ENCODE peak calls at places on chromosome 7, in eight cellular contexts. D, M, L, O, R, A, G and B are unnamed samples.

GRCh38 chr7:730501-731439 is 3.7 kb upstream of the PRKAR1B start:
- DNase-seq in D (no peak), A (peak), R (no peak), O (no peak), G (no peak), M (no peak), L (no peak), B (no peak)

GRCh38 chr7:33968591-33968990 is 63.3 kb downstream of the BMPER start:
- DNase-seq in A (no peak), D (no peak), G (no peak), R (no peak), L (no peak), M (no peak), O (no peak), B (no peak)

GRCh38 chr7:79406371-79406770 is 47.1 kb downstream of the MAGI2 start:
- DNase-seq in M (no peak), L (no peak), D (no peak), O (no peak), A (peak), R (no peak), G (no peak), B (no peak)

GRCh38 chr7:107180378-107180777 is 11.6 kb downstream of the HBP1 start:
- DNase-seq in M (no peak), A (peak), G (peak), D (no peak), L (no peak), R (peak), O (no peak), B (no peak)

GRCh38 chr7:36784991-36785940 is 61.0 kb upstream of the AOAH start:
- DNase-seq in G (no peak), R (peak), M (peak), O (peak), A (peak), D (peak), L (peak), B (no peak)

GRCh38 chr7:132472463-132473120 is 103.7 kb downstream of the PLXNA4 start:
- DNase-seq in A (no peak), L (peak), G (peak), D (no peak), O (peak), R (no peak), M (peak), B (no peak)

GRCh38 chr7:17185690-17186070 is 112.8 kb upstream of the AHR start:
- DNase-seq in R (no peak), L (no peak), O (no peak), M (no peak), A (peak), D (peak), G (peak), B (no peak)

GRCh38 chr7:29370531-29371314 is 176.1 kb downstream of the CHN2 start:
- DNase-seq in A (peak), R (peak), O (no peak), D (no peak), G (peak), M (peak), L (no peak), B (no peak)

GRCh38 chr7:982511-983181 is at the start of gene CYP2W1:
- DNase-seq in O (no peak), G (no peak), L (no peak), D (no peak), M (no peak), R (no peak), A (no peak), B (no peak)

GRCh38 chr7:39951156-39951942 is 1.3 kb downstream of the CDK13 start:
- DNase-seq in M (peak), O (peak), R (peak), G (peak), D (peak), L (peak), A (peak), B (peak)
- TF ChIP-seq CTCF in M (peak), O (peak), R (peak), G (peak), D (peak), L (peak), A (peak), B (no peak)

GRCh38 chr7:151481650-151482505 is 37.8 kb downstream of the RHEB start:
- DNase-seq in O (no peak), L (no peak), M (no peak), R (no peak), G (no peak), A (no peak), D (no peak), B (no peak)
- TF ChIP-seq CTCF in O (no peak), L (no peak), M (no peak), R (no peak), G (no peak), A (no peak), D (no peak), B (no peak)

GRCh38 chr7:25763461-25763860 is 388.5 kb upstream of the NFE2L3 start:
- DNase-seq in A (no peak), L (no peak), M (no peak), R (no peak), D (no peak), O (no peak), G (no peak), B (no peak)

GRCh38 chr7:25765110-25765509 is 386.9 kb upstream of the NFE2L3 start:
- DNase-seq in R (no peak), A (peak), G (no peak), M (no peak), D (no peak), O (no peak), L (no peak), B (no peak)

GRCh38 chr7:25759281-25759680 is 392.7 kb upstream of the NFE2L3 start:
- DNase-seq in G (no peak), A (no peak), L (no peak), M (no peak), O (no peak), R (no peak), D (no peak), B (no peak)

GRCh38 chr7:25759748-25760147 is 392.2 kb upstream of the NFE2L3 start:
- DNase-seq in R (no peak), M (no peak), A (no peak), O (no peak), D (no peak), G (no peak), L (no peak), B (no peak)

DNA sequence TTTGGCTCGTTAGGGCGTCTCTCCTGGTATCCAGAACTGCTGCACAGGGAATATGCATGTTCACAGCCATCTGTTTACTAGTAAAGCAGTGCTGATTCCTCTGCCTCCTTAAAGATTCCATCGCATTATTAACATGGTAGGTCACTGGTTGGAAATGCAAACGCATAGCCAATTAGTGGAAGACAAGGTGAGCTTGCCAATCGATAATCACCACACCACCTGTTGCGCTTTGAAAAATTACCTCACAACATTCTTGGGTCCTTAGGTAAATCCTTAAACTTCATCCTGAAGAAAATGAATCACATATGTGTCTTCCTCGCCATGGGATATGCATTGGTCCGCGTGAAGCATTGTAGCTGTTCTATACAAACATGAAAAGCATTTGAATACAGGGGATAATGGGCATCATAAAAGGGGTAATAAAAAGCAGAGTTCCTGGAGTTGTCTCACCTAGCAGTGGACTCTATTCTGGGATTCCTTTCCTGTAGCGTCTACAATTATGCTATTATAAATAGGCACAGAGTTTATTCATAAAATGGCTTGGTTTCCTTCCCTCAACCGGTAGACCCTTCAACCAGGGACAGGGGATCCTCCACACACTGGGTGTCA is 389.4 kb upstream of the NFE2L3 start:
- DNase-seq in A (no peak), D (no peak), M (no peak), O (no peak), G (no peak), L (no peak), R (no peak), B (no peak)
- TF ChIP-seq CTCF in A (no peak), D (no peak), M (no peak), O (no peak), G (no peak), L (no peak), R (no peak), B (no peak)

GRCh38 chr7:156156734-156157408 is 344.6 kb upstream of the SHH start:
- DNase-seq in O (no peak), A (peak), D (no peak), G (no peak), M (no peak), R (no peak), L (no peak), B (peak)
- TF ChIP-seq CTCF in O (no peak), A (peak), D (no peak), G (no peak), M (no peak), R (peak), L (no peak), B (no peak)

DNA sequence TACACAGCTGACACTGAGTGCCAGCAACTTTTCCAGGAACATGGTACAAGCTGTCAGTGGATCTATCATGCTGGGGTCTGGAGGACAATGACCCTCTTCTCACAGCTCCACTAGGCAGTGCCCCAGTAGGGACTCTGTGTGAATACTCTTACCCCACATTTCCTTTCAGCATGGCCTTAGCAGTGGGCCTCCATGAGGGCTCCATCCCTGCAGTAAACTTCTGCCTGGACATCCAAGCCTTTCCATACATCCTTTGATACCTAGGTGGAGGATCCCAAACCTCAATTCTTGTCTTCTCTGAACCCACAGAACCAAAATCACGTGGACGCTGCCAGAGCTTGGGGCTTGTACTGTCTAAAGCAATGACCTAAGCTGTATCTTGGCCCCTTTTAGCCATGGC is 116.8 kb downstream of the IQUB start:
- DNase-seq in O (no peak), D (no peak), A (no peak), R (no peak), L (no peak), M (no peak), G (no peak), B (no peak)
- TF ChIP-seq CTCF in O (no peak), D (no peak), A (no peak), R (no peak), L (no peak), M (no peak), G (no peak), B (no peak)

DNA sequence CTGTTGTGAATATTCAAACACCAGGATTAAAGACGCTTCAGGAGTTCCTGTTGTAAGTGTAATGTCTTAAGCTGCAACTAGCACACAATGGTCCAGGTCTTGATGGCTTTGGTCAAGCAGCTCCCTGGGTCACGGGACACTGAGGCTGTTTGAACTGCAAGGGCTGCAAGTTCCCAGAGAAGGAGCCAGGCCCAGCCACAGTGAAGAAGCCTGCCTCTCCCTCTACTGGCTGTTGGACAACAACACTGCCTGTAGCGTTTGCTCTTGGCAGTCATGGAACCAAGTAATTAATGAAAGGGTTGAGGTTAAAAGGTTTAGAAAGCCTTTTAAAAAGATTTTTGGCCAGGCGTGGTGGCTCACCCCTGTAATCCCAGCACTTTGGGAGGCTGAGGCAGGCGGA is 31.9 kb upstream of the GUSB start:
- DNase-seq in D (no peak), L (peak), M (peak), R (peak), O (no peak), A (peak), G (peak), B (peak)
- TF ChIP-seq CTCF in D (no peak), L (peak), M (peak), R (peak), O (no peak), A (peak), G (peak), B (peak)